ENCODE peak calls at places on chromosomes 4 and X, in seven cellular contexts. One of them, this sample, is unnamed.

GRCh38 chr4:153205757-153206156 is 1.5 kb downstream of the TRIM2 start:
- DNase-seq in NCI-H345: no peak
- DNase-seq in GM12891: no peak
- DNase-seq in NCI-H510A treated with DMSO at 0.1 percent for 48 hours: no peak
- DNase-seq in LoVo: peak
- DNase-seq in substantia nigra: no peak
- DNase-seq in activated CD8-positive, alpha-beta T cell treated with anti-CD3 and anti-CD28 coated beads, Interleukin-2, amount 10 ng/mL, durations not matched to agents 7 days and 5 days: no peak
- DNase-seq in this sample: no peak

GRCh38 chr4:2583517-2583916 is 47.1 kb downstream of the FAM193A start:
- DNase-seq in NCI-H345: no peak
- DNase-seq in GM12891: no peak
- DNase-seq in NCI-H510A treated with DMSO at 0.1 percent for 48 hours: peak
- DNase-seq in LoVo: no peak
- DNase-seq in substantia nigra: no peak
- DNase-seq in activated CD8-positive, alpha-beta T cell treated with anti-CD3 and anti-CD28 coated beads, Interleukin-2, amount 10 ng/mL, durations not matched to agents 7 days and 5 days: no peak
- DNase-seq in this sample: no peak

GRCh38 chr4:47383829-47384427 is 79.6 kb downstream of the COMMD8 start:
- DNase-seq in NCI-H345: peak
- DNase-seq in GM12891: no peak
- DNase-seq in NCI-H510A treated with DMSO at 0.1 percent for 48 hours: peak
- DNase-seq in LoVo: peak
- DNase-seq in substantia nigra: no peak
- DNase-seq in activated CD8-positive, alpha-beta T cell treated with anti-CD3 and anti-CD28 coated beads, Interleukin-2, amount 10 ng/mL, durations not matched to agents 7 days and 5 days: no peak
- DNase-seq in this sample: no peak

GRCh38 chr4:76188557-76188956 is 25.1 kb downstream of the SCARB2 start:
- DNase-seq in NCI-H345: no peak
- DNase-seq in GM12891: no peak
- DNase-seq in NCI-H510A treated with DMSO at 0.1 percent for 48 hours: no peak
- DNase-seq in LoVo: no peak
- DNase-seq in substantia nigra: peak
- DNase-seq in activated CD8-positive, alpha-beta T cell treated with anti-CD3 and anti-CD28 coated beads, Interleukin-2, amount 10 ng/mL, durations not matched to agents 7 days and 5 days: no peak
- DNase-seq in this sample: no peak

GRCh38 chrX:150547511-150548115 is 20.8 kb upstream of the MTM1 start:
- DNase-seq in NCI-H345: peak
- DNase-seq in GM12891: no peak
- DNase-seq in NCI-H510A treated with DMSO at 0.1 percent for 48 hours: no peak
- DNase-seq in LoVo: no peak
- DNase-seq in substantia nigra: peak
- DNase-seq in activated CD8-positive, alpha-beta T cell treated with anti-CD3 and anti-CD28 coated beads, Interleukin-2, amount 10 ng/mL, durations not matched to agents 7 days and 5 days: no peak
- DNase-seq in this sample: peak

GRCh38 chrX:131763674-131764073 is 219.8 kb downstream of the OR13H1 start:
- DNase-seq in NCI-H345: no peak
- DNase-seq in GM12891: no peak
- DNase-seq in NCI-H510A treated with DMSO at 0.1 percent for 48 hours: no peak
- DNase-seq in LoVo: peak
- DNase-seq in substantia nigra: peak
- DNase-seq in activated CD8-positive, alpha-beta T cell treated with anti-CD3 and anti-CD28 coated beads, Interleukin-2, amount 10 ng/mL, durations not matched to agents 7 days and 5 days: no peak
- DNase-seq in this sample: no peak

GRCh38 chrX:154607370-154607769 is 11.7 kb downstream of the CTAG1B start:
- DNase-seq in NCI-H345: peak
- DNase-seq in GM12891: no peak
- DNase-seq in NCI-H510A treated with DMSO at 0.1 percent for 48 hours: peak
- DNase-seq in LoVo: no peak
- DNase-seq in substantia nigra: no peak
- DNase-seq in activated CD8-positive, alpha-beta T cell treated with anti-CD3 and anti-CD28 coated beads, Interleukin-2, amount 10 ng/mL, durations not matched to agents 7 days and 5 days: no peak
- DNase-seq in this sample: no peak

GRCh38 chrX:139194571-139195280 is 335.8 kb upstream of the F9 start:
- DNase-seq in NCI-H345: no peak
- DNase-seq in GM12891: no peak
- DNase-seq in NCI-H510A treated with DMSO at 0.1 percent for 48 hours: no peak
- DNase-seq in LoVo: no peak
- DNase-seq in substantia nigra: no peak
- DNase-seq in activated CD8-positive, alpha-beta T cell treated with anti-CD3 and anti-CD28 coated beads, Interleukin-2, amount 10 ng/mL, durations not matched to agents 7 days and 5 days: no peak
- DNase-seq in this sample: no peak

GRCh38 chr4:3791910-3792542 is 25.8 kb downstream of the ADRA2C start:
- DNase-seq in NCI-H345: no peak
- DNase-seq in GM12891: no peak
- DNase-seq in NCI-H510A treated with DMSO at 0.1 percent for 48 hours: no peak
- DNase-seq in LoVo: peak
- DNase-seq in substantia nigra: no peak
- DNase-seq in activated CD8-positive, alpha-beta T cell treated with anti-CD3 and anti-CD28 coated beads, Interleukin-2, amount 10 ng/mL, durations not matched to agents 7 days and 5 days: peak
- DNase-seq in this sample: peak

GRCh38 chr4:37885496-37885895 is 5.4 kb upstream of the TBC1D1 start:
- DNase-seq in NCI-H345: no peak
- DNase-seq in GM12891: no peak
- DNase-seq in NCI-H510A treated with DMSO at 0.1 percent for 48 hours: no peak
- DNase-seq in LoVo: no peak
- DNase-seq in substantia nigra: no peak
- DNase-seq in activated CD8-positive, alpha-beta T cell treated with anti-CD3 and anti-CD28 coated beads, Interleukin-2, amount 10 ng/mL, durations not matched to agents 7 days and 5 days: peak
- DNase-seq in this sample: no peak

GRCh38 chrX:42079968-42080367 is 156.6 kb upstream of the CASK start:
- DNase-seq in NCI-H345: no peak
- DNase-seq in GM12891: no peak
- DNase-seq in NCI-H510A treated with DMSO at 0.1 percent for 48 hours: no peak
- DNase-seq in LoVo: no peak
- DNase-seq in substantia nigra: no peak
- DNase-seq in activated CD8-positive, alpha-beta T cell treated with anti-CD3 and anti-CD28 coated beads, Interleukin-2, amount 10 ng/mL, durations not matched to agents 7 days and 5 days: no peak
- DNase-seq in this sample: no peak

GRCh38 chr4:40306203-40306602 is 28.9 kb upstream of the CHRNA9 start:
- DNase-seq in NCI-H345: no peak
- DNase-seq in GM12891: no peak
- DNase-seq in NCI-H510A treated with DMSO at 0.1 percent for 48 hours: no peak
- DNase-seq in LoVo: no peak
- DNase-seq in substantia nigra: no peak
- DNase-seq in activated CD8-positive, alpha-beta T cell treated with anti-CD3 and anti-CD28 coated beads, Interleukin-2, amount 10 ng/mL, durations not matched to agents 7 days and 5 days: no peak
- DNase-seq in this sample: no peak

GRCh38 chr4:76950846-76951321 is 1.3 kb downstream of the SEPTIN11 start:
- DNase-seq in NCI-H345: no peak
- DNase-seq in GM12891: no peak
- DNase-seq in NCI-H510A treated with DMSO at 0.1 percent for 48 hours: peak
- DNase-seq in LoVo: no peak
- DNase-seq in substantia nigra: peak
- DNase-seq in activated CD8-positive, alpha-beta T cell treated with anti-CD3 and anti-CD28 coated beads, Interleukin-2, amount 10 ng/mL, durations not matched to agents 7 days and 5 days: peak
- DNase-seq in this sample: no peak

GRCh38 chr4:88135362-88135663 is 23.1 kb downstream of the ABCG2 start:
- DNase-seq in NCI-H345: no peak
- DNase-seq in GM12891: no peak
- DNase-seq in NCI-H510A treated with DMSO at 0.1 percent for 48 hours: no peak
- DNase-seq in LoVo: no peak
- DNase-seq in substantia nigra: no peak
- DNase-seq in activated CD8-positive, alpha-beta T cell treated with anti-CD3 and anti-CD28 coated beads, Interleukin-2, amount 10 ng/mL, durations not matched to agents 7 days and 5 days: no peak
- DNase-seq in this sample: no peak

GRCh38 chrX:31483336-31483735 is 411.5 kb upstream of the FTHL17 start:
- DNase-seq in NCI-H345: no peak
- DNase-seq in GM12891: no peak
- DNase-seq in NCI-H510A treated with DMSO at 0.1 percent for 48 hours: no peak
- DNase-seq in LoVo: no peak
- DNase-seq in substantia nigra: no peak
- DNase-seq in activated CD8-positive, alpha-beta T cell treated with anti-CD3 and anti-CD28 coated beads, Interleukin-2, amount 10 ng/mL, durations not matched to agents 7 days and 5 days: no peak
- DNase-seq in this sample: no peak

GRCh38 chr4:41977709-41978108 is 3.8 kb upstream of the DCAF4L1 start:
- DNase-seq in NCI-H345: no peak
- DNase-seq in GM12891: no peak
- DNase-seq in NCI-H510A treated with DMSO at 0.1 percent for 48 hours: no peak
- DNase-seq in LoVo: no peak
- DNase-seq in substantia nigra: no peak
- DNase-seq in activated CD8-positive, alpha-beta T cell treated with anti-CD3 and anti-CD28 coated beads, Interleukin-2, amount 10 ng/mL, durations not matched to agents 7 days and 5 days: no peak
- DNase-seq in this sample: no peak

GRCh38 chrX:18855919-18856644 is 127.8 kb downstream of the PHKA2 start:
- DNase-seq in NCI-H345: no peak
- DNase-seq in GM12891: no peak
- DNase-seq in NCI-H510A treated with DMSO at 0.1 percent for 48 hours: no peak
- DNase-seq in LoVo: no peak
- DNase-seq in substantia nigra: no peak
- DNase-seq in activated CD8-positive, alpha-beta T cell treated with anti-CD3 and anti-CD28 coated beads, Interleukin-2, amount 10 ng/mL, durations not matched to agents 7 days and 5 days: no peak
- DNase-seq in this sample: no peak

GRCh38 chrX:38561951-38562719 is 793 bp downstream of the TSPAN7 start:
- DNase-seq in NCI-H345: peak
- DNase-seq in GM12891: no peak
- DNase-seq in NCI-H510A treated with DMSO at 0.1 percent for 48 hours: peak
- DNase-seq in LoVo: no peak
- DNase-seq in substantia nigra: peak
- DNase-seq in activated CD8-positive, alpha-beta T cell treated with anti-CD3 and anti-CD28 coated beads, Interleukin-2, amount 10 ng/mL, durations not matched to agents 7 days and 5 days: no peak
- DNase-seq in this sample: peak

This sample was measured in neural crest cell.